ENCODE peak calls at places on chromosomes 3 and 15, in four cellular contexts. P is neuronal stem cell, Q is HT-29, C is T-helper 1 cell. N is an unnamed sample.

GRCh38 chr3:121793078-121793477 is 41.8 kb downstream of the IQCB1 start:
- DNase-seq in P (no peak), Q (no peak), C (no peak), N (no peak)

GRCh38 chr3:13891017-13891392 is 11.1 kb upstream of the WNT7A start:
- DNase-seq in P (no peak), Q (no peak), C (no peak), N (no peak)

GRCh38 chr3:193029800-193030199 is 112.1 kb upstream of the MB21D2 start:
- DNase-seq in P (no peak), Q (no peak), C (no peak), N (no peak)

GRCh38 chr3:169666501-169667379 is 3.2 kb upstream of the MECOM start:
- DNase-seq in P (peak), Q (no peak), C (no peak), N (no peak)

GRCh38 chr3:35200056-35200455 is 439.3 kb upstream of the ARPP21 start:
- DNase-seq in P (no peak), Q (no peak), C (no peak), N (peak)

GRCh38 chr15:49288411-49288810 is 118.4 kb downstream of the GALK2 start:
- DNase-seq in P (no peak), Q (no peak), C (no peak), N (no peak)

GRCh38 chr3:117688583-117688982 is 979.0 kb downstream of the TUSC7 start:
- DNase-seq in P (no peak), Q (no peak), C (no peak), N (no peak)

GRCh38 chr3:42688487-42689420 is 3.4 kb downstream of the KLHL40 start:
- DNase-seq in P (no peak), Q (no peak), C (no peak), N (no peak)

GRCh38 chr3:187735837-187736236 is 9.4 kb downstream of the BCL6 start:
- DNase-seq in P (no peak), Q (no peak), C (no peak), N (peak)

GRCh38 chr15:57500979-57501576 is 90.6 kb upstream of the MYZAP start:
- DNase-seq in P (no peak), Q (no peak), C (no peak), N (peak)

GRCh38 chr3:101479022-101479421 is 34.0 kb downstream of the SENP7 start:
- DNase-seq in P (no peak), Q (no peak), C (no peak), N (no peak)

GRCh38 chr15:64456634-64457108 is 3.7 kb upstream of the ZNF609 start:
- DNase-seq in P (no peak), Q (no peak), C (no peak), N (no peak)

GRCh38 chr3:78221796-78222195 is 1181.9 kb downstream of the ROBO2 start:
- DNase-seq in P (no peak), Q (no peak), C (no peak), N (no peak)

GRCh38 chr3:112873632-112874031 is 27.0 kb upstream of the CD200R1L start:
- DNase-seq in P (no peak), Q (no peak), C (no peak), N (no peak)

GRCh38 chr3:120147072-120147871 is 53.0 kb upstream of the GSK3B start:
- DNase-seq in P (no peak), Q (peak), C (peak), N (peak)

N was measured in myocyte.